ENCODE peak calls at places on chromosomes 11 and 22, in four cellular contexts. U is endodermal cell, F is HCT116, K is bronchial epithelial cell. A is an unnamed sample. For H3K36me3, the result is how much of the 10 kb centered on the place peaks cover.

GRCh38 chr11:63595296-63595695 is 18.9 kb downstream of the PLAAT3 start:
- DNase-seq in U (peak), F (no peak), K (no peak), A (no peak)

GRCh38 chr11:112453601-112454577 is 193.2 kb upstream of the PLET1 start:
- DNase-seq in U (peak), K (peak), F (peak), A (no peak)

GRCh38 chr11:134120143-134120850 is 51.4 kb downstream of the JAM3 start:
- DNase-seq in K (peak), F (no peak), U (no peak), A (peak)

GRCh38 chr11:46737699-46738098 is 18.7 kb downstream of the F2 start:
- DNase-seq in K (no peak), U (no peak), F (no peak), A (no peak)

GRCh38 chr11:123702137-123702536 is 39.3 kb downstream of the ZNF202 start:
- DNase-seq in U (no peak), K (no peak), F (no peak), A (no peak)

GRCh38 chr22:50169774-50170341 is 673 bp upstream of the PANX2 start:
- DNase-seq in U (peak), K (no peak), F (no peak), A (no peak)

GRCh38 chr22:31790240-31790639 is 36.4 kb downstream of the DEPDC5 start:
- DNase-seq in K (no peak), U (no peak), F (no peak), A (no peak)

GRCh38 chr22:32177221-32177765 is 18.2 kb upstream of the C22orf42 start:
- DNase-seq in F (no peak), U (peak), K (no peak), A (no peak)

GRCh38 chr11:81071641-81072040 is 1630.8 kb upstream of the TENM4 start:
- DNase-seq in K (peak), U (no peak), F (no peak), A (no peak)

GRCh38 chr11:92552942-92553341 is 328.3 kb downstream of the FAT3 start:
- DNase-seq in K (peak), U (no peak), F (no peak), A (no peak)

GRCh38 chr11:8359521-8359920 is 95.8 kb upstream of the LMO1 start:
- DNase-seq in U (no peak), F (no peak), K (no peak), A (no peak)

GRCh38 chr11:128927108-128927461 is 15.6 kb downstream of the TP53AIP1 start:
- DNase-seq in K (no peak), F (no peak), U (no peak), A (no peak)

GRCh38 chr22:45757068-45757467 is 85.4 kb downstream of the ATXN10 start:
- DNase-seq in F (no peak), U (peak), K (no peak), A (peak)

DNA sequence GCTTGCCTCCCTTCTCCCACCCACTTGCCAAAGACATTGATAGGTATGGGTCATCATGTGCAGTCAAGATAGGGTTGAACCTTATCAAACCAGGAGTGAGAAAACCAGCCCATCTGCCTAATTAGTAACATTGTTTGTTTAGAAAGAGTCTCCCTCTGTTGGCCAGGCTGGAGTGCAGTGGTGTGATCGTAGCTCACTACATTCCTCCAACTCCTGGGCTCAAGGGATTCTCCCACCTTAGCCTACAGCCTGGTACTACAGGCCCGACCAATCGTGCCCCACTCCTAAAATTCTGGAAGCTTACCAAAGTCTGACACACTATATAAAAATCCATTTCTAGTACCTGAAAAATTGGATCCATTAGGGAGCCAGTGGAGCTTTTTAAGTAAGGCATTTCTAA is 4.5 kb downstream of the C11orf71 start:
- DNase-seq in K (peak), F (peak), U (peak), A (no peak)
- TF ChIP-seq CTCF in K (peak), F (peak), U (peak), A (peak)

GRCh38 chr11:120952503-120953229 is 71.2 kb upstream of the TBCEL start:
- DNase-seq in F (peak), U (peak), K (peak), A (no peak)
- H3K4me3 ChIP-seq in F (peak), U (no peak), K (no peak), A (no peak)

GRCh38 chr22:20751185-20751851 is 22.6 kb upstream of the SERPIND1 start:
- DNase-seq in F (no peak), K (no peak), U (peak), A (no peak)

GRCh38 chr22:20749453-20749852 is 24.5 kb upstream of the SERPIND1 start:
- DNase-seq in F (no peak), K (no peak), U (no peak), A (no peak)

GRCh38 chr22:20748820-20749428 is 25.0 kb upstream of the SERPIND1 start:
- DNase-seq in U (no peak), K (no peak), F (no peak), A (no peak)

GRCh38 chr22:20752104-20752741 is 21.7 kb upstream of the SERPIND1 start:
- DNase-seq in F (no peak), K (no peak), U (no peak), A (no peak)

GRCh38 chr22:20750461-20751184 is 23.3 kb upstream of the SERPIND1 start:
- DNase-seq in U (no peak), K (peak), F (no peak), A (peak)
- H3K36me3 ChIP-seq in U (under half), K (under half), F (under half), A (under half)

DNA sequence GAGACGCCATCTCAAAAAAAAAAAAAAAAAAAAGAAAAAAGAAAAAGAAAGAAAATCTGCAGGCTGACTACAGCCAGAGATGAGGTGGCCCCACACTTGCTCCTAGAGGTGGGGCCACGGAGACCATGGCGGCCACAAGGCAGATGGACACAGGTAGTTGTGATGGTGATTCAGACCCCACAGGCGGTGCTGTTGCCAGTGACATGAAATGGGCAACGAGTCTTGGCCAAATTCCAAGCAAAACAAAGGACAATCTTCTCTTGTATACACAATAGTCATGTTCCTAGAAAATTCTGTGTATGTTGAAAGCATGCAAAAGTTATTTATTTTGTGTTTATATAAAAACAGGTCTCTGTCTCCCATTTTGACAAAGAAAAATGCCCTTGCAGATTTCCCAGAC is 22.6 kb upstream of the DAGLA start:
- DNase-seq in F (no peak), U (no peak), K (peak), A (no peak)
- TF ChIP-seq CTCF in F (no peak), U (no peak), K (no peak), A (no peak)

A was measured in BJ.